ENCODE peak calls at places on chromosome 4, in six cellular contexts. N is PC-3, I is GM23248, H is SK-N-SH, K is neural progenitor cell, G is GM23338. D is an unnamed sample.

GRCh38 chr4:121736735-121737351 is 28.1 kb downstream of the SMIM43 start:
- DNase-seq in N (peak; percentile 79), I (peak; percentile 77), H (peak; percentile 45), K (peak; percentile 62), G (peak; percentile 76), D (peak; percentile 22)

GRCh38 chr4:183718876-183719275 is 59.8 kb downstream of the TRAPPC11 start:
- DNase-seq in N (no peak), I (no peak), H (no peak), K (no peak), G (no peak), D (no peak)

GRCh38 chr4:40196724-40197281 is at the start of gene RHOH:
- DNase-seq in N (no peak), I (no peak), H (no peak), K (peak; percentile 71), G (peak; percentile 52), D (peak; percentile 93)

GRCh38 chr4:96035727-96036126 is 195.8 kb downstream of the PDHA2 start:
- DNase-seq in N (peak; percentile 33), I (no peak), H (no peak), K (peak; percentile 18), G (peak; percentile 75), D (peak; percentile 4)

GRCh38 chr4:23747131-23747752 is 142.6 kb downstream of the PPARGC1A start:
- DNase-seq in N (no peak), I (no peak), H (no peak), K (no peak), G (no peak), D (no peak)

GRCh38 chr4:159735281-159736207 is 632.7 kb downstream of the RAPGEF2 start:
- DNase-seq in N (no peak), I (no peak), H (no peak), K (no peak), G (peak; percentile 72), D (no peak)

GRCh38 chr4:6694177-6694901 is 661 bp downstream of the S100P start:
- DNase-seq in N (no peak), I (no peak), H (peak; percentile 39), K (no peak), G (no peak), D (no peak)

GRCh38 chr4:88659061-88659889 is 38.4 kb downstream of the NAP1L5 start:
- DNase-seq in N (peak; percentile 77), I (peak; percentile 87), H (peak; percentile 45), K (peak; percentile 71), G (peak; percentile 81), D (peak; percentile 24)

GRCh38 chr4:87073570-87074470 is 139.0 kb downstream of the AFF1 start:
- DNase-seq in N (peak; percentile 79), I (no peak), H (peak; percentile 41), K (peak; percentile 35), G (no peak), D (peak; percentile 82)

GRCh38 chr4:148065069-148065468 is 333.2 kb downstream of the ARHGAP10 start:
- DNase-seq in N (no peak), I (peak; percentile 84), H (no peak), K (no peak), G (no peak), D (no peak)

GRCh38 chr4:154982187-154983047 is 201.3 kb downstream of the RBM46 start:
- DNase-seq in N (peak; percentile 69), I (peak; percentile 75), H (peak; percentile 58), K (peak; percentile 81), G (peak; percentile 87), D (peak; percentile 37)

DNA sequence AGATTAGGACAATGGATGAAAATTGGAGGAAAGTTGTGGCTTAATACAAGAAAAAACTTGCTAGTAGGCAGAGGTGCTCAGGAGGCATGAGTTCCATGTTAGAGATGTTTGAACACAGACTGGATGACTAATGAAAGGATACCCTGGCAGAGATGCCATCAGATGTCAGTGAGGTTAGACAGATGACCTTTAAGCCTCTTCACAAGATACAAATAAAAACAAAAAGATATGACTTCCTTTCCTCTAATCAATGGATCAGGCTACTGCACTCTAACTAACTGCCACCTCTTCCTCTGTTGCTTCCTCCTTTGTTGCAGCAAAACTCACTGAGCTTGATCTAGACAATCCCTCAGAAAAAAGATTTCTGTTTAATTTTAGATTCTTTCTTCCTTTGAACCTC is 14.7 kb downstream of the STAP1 start:
- DNase-seq in N (no peak), I (no peak), H (no peak), K (no peak), G (no peak), D (peak; percentile 38)
- TF ChIP-seq EZH2phosphoT487 in N (no peak), I (no peak), H (no peak), K (no peak), G (no peak), D (no peak)

DNA sequence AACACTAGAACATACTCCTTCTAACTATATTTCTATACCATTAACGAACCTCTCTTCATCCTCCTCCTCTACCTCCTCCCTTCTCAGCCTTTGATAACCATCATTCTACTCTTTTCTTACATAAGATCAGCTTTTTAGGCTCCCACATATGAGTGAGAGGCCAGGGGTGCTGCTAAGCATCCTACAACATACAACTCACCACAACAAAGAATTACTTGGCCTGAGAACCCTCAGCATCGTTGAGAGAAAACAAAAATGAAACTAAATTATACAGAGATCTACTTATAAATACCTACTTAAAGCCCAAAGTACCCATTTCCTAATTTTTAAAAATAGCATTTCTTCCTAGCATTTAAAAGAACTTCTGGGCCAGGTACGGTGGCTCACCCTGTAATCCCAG is 77.7 kb downstream of the CC2D2A start:
- DNase-seq in N (no peak), I (no peak), H (no peak), K (no peak), G (no peak), D (no peak)
- H3K4me2 ChIP-seq in N (no peak overlapping the region), I (no peak overlapping the region), H (no peak overlapping the region), K (no peak overlapping the region), G (no peak overlapping the region), D (no peak overlapping the region)

DNA sequence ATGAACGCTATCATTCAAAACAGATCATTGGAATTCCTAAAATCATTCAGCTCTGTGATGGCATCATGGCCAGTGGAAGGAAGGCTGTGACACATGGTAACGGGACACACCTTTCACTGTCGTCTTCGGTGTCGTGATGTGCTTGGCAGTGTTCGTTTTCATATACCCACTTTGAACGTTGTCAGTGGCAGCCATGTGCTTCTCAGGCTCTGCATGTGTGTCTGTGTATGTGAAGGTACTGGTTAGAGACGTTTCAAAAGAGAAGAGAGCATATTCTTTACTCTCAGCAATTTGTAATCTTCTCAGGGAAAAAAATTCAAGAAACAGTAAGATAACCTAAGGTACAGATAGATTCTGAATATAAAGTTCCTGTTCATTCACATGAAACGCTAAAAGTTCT is 70.6 kb upstream of the MSANTD1 start:
- DNase-seq in N (no peak), I (no peak), H (no peak), K (no peak), G (no peak), D (no peak)
- H3K4me3 ChIP-seq in N (no peak overlapping the region), I (no peak overlapping the region), H (no peak overlapping the region), K (no peak overlapping the region), G (no peak overlapping the region), D (no peak overlapping the region)

GRCh38 chr4:170529760-170530440 is 440.1 kb upstream of the AADAT start:
- DNase-seq in N (peak; percentile 45), I (no peak), H (no peak), K (no peak), G (no peak), D (no peak)
- TF ChIP-seq EZH2phosphoT487 in N (no peak), I (no peak), H (no peak), K (no peak), G (no peak), D (no peak)

GRCh38 chr4:54231419-54232150 is 2.5 kb downstream of the PDGFRA start:
- DNase-seq in N (no peak), I (peak; percentile 83), H (peak; percentile 77), K (peak; percentile 58), G (peak; percentile 60), D (no peak)
- H3K4me2 ChIP-seq in N (no peak overlapping the region), I (peak overlapping the region; percentile 95), H (peak overlapping the region; percentile 92), K (peak overlapping the region; percentile 58), G (peak overlapping the region; percentile 100), D (no peak overlapping the region)

GRCh38 chr4:100312615-100313355 is 122.5 kb upstream of the DDIT4L start:
- DNase-seq in N (no peak), I (no peak), H (no peak), K (no peak), G (no peak), D (no peak)
- H3K4me3 ChIP-seq in N (no peak overlapping the region), I (no peak overlapping the region), H (no peak overlapping the region), K (no peak overlapping the region), G (no peak overlapping the region), D (no peak overlapping the region)

GRCh38 chr4:82681759-82682158 is 116.8 kb downstream of the SCD5 start:
- DNase-seq in N (no peak), I (peak; percentile 14), H (no peak), K (no peak), G (no peak), D (no peak)

GRCh38 chr4:82679531-82679930 is 117.7 kb upstream of the TMEM150C start:
- DNase-seq in N (no peak), I (no peak), H (no peak), K (peak; percentile 27), G (no peak), D (no peak)

GRCh38 chr4:82680834-82681233 is 117.8 kb downstream of the SCD5 start:
- DNase-seq in N (no peak), I (no peak), H (no peak), K (no peak), G (peak; percentile 27), D (no peak)

GRCh38 chr4:82678046-82678445 is 116.3 kb upstream of the TMEM150C start:
- DNase-seq in N (no peak), I (peak; percentile 36), H (no peak), K (no peak), G (no peak), D (no peak)

DNA sequence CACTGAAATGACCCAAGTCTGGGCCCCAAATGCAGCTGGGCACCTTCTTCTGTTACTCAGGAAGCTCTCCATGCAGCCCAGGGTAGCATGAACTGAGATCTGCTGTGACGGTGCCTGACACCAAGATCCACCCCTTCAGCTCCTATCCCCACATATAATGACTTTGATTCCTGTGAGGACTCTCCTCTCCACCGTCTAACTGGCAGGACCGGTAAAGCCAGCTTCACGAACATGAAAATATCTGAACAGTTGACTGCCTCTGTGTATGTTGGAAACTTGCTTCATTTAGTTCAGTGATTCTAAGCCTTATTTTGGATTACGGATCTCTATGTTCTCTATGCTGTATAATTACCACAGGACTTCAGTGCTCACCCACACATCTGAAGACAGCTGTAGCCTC is 115.5 kb upstream of the TMEM150C start:
- DNase-seq in N (peak; percentile 50), I (no peak), H (no peak), K (no peak), G (no peak), D (no peak)
- TF ChIP-seq EZH2phosphoT487 in N (no peak), I (no peak), H (no peak), K (no peak), G (no peak), D (no peak)

D was measured in OCI-LY7.